ENCODE peak calls at places on chromosome 19, in seven cellular contexts. S is fibroblast of lung, B is sigmoid colon, Q is B cell, E is upper lobe of right lung, I is NCI-H1105, Y is aorta. F is an unnamed sample.

GRCh38 chr19:54136086-54136863 is 1.3 kb upstream of the CNOT3 start:
- DNase-seq in S (peak; percentile 7), B (no peak), Q (no peak), E (no peak), I (no peak), Y (no peak), F (no peak)

GRCh38 chr19:53537523-53538377 is at the start of gene ZNF331:
- DNase-seq in S (peak; percentile 71), B (peak; percentile 94), Q (peak; percentile 94), E (peak; percentile 93), I (no peak), Y (peak; percentile 95), F (peak; percentile 89)

GRCh38 chr19:38122402-38123093 is 101.5 kb downstream of the DPF1 start:
- DNase-seq in S (no peak), B (no peak), Q (no peak), E (no peak), I (no peak), Y (no peak), F (peak; percentile 53)

GRCh38 chr19:41702208-41702651 is 6.2 kb upstream of the CEACAM5 start:
- DNase-seq in S (peak; percentile 20), B (no peak), Q (no peak), E (no peak), I (no peak), Y (peak; percentile 11), F (no peak)

GRCh38 chr19:31317098-31317497 is 32.1 kb downstream of the TSHZ3 start:
- DNase-seq in S (no peak), B (peak; percentile 53), Q (no peak), E (no peak), I (no peak), Y (no peak), F (no peak)

GRCh38 chr19:55696301-55697068 is 21.5 kb downstream of the EPN1 start:
- DNase-seq in S (no peak), B (no peak), Q (no peak), E (peak; percentile 46), I (no peak), Y (peak; percentile 50), F (no peak)

GRCh38 chr19:7916137-7916907 is 1.7 kb downstream of the TGFBR3L start:
- DNase-seq in S (no peak), B (no peak), Q (peak; percentile 74), E (peak; percentile 68), I (peak; percentile 16), Y (peak; percentile 82), F (no peak)

GRCh38 chr19:7926727-7927604 is 1.0 kb upstream of the CTXN1 start:
- DNase-seq in S (no peak), B (no peak), Q (peak; percentile 38), E (no peak), I (no peak), Y (peak; percentile 76), F (no peak)

GRCh38 chr19:36573020-36573947 is at the start of gene ZNF529:
- DNase-seq in S (peak; percentile 90), B (peak; percentile 91), Q (peak; percentile 90), E (peak; percentile 93), I (peak; percentile 86), Y (peak; percentile 95), F (peak; percentile 90)

GRCh38 chr19:19215792-19216191 is 4.0 kb downstream of the NCAN start:
- DNase-seq in S (no peak), B (no peak), Q (no peak), E (no peak), I (no peak), Y (no peak), F (no peak)

F was measured in natural killer cell treated with Interleukin-12 subunit alpha and Interleukin-12 subunit beta and Interleukin-15 and Interleukin-18, amount 100 ng/mL, for 72 hours.